ENCODE peak calls at places on chromosomes 4 and X, in four cellular contexts. R is K562, C is H1, F is HepG2. H is an unnamed sample.

GRCh38 chr4:156781852-156782251 is 189.7 kb downstream of the PDGFC start:
- DNase-seq in C (no peak), F (no peak), R (no peak), H (peak)

GRCh38 chr4:81085979-81086378 is 55.5 kb downstream of the BMP3 start:
- DNase-seq in F (no peak), C (no peak), R (no peak), H (no peak)

GRCh38 chr4:113971706-113972360 is 7.6 kb downstream of the ARSJ start:
- DNase-seq in F (no peak), R (no peak), C (no peak), H (no peak)

GRCh38 chr4:165207016-165207430 is 338 bp upstream of the KLHL2 start:
- DNase-seq in R (peak), F (no peak), C (no peak), H (no peak)

GRCh38 chr4:26267087-26267486 is 53.7 kb upstream of the RBPJ start:
- DNase-seq in C (no peak), F (no peak), R (no peak), H (no peak)

GRCh38 chr4:126762651-126763247 is 870.0 kb upstream of the INTU start:
- DNase-seq in C (no peak), R (no peak), F (no peak), H (no peak)

GRCh38 chrX:147779173-147779572 is 132.5 kb upstream of the FMR1 start:
- DNase-seq in R (no peak), F (no peak), C (no peak), H (no peak)

GRCh38 chr4:113300384-113301011 is 251.0 kb downstream of the ANK2 start:
- DNase-seq in F (peak), R (no peak), C (no peak), H (peak)

GRCh38 chrX:124501566-124501965 is 155.2 kb downstream of the SH2D1A start:
- DNase-seq in F (no peak), C (no peak), R (no peak), H (no peak)

GRCh38 chr4:145061325-145061920 is 36.6 kb downstream of the ANAPC10 start:
- DNase-seq in F (peak), C (no peak), R (peak), H (peak)

GRCh38 chrX:134013092-134013497 is 27.7 kb upstream of the GPC3 start:
- DNase-seq in R (no peak), C (no peak), F (no peak), H (no peak)

GRCh38 chr4:104494822-104495559 is at the start of gene CXXC4:
- DNase-seq in C (peak), F (peak), R (peak), H (peak)

GRCh38 chrX:46831620-46832327 is 5.1 kb upstream of the RP2 start:
- DNase-seq in R (no peak), F (no peak), C (no peak), H (no peak)
- TF ChIP-seq SRF in R (no peak), F (no peak), C (no peak), H (no peak)

GRCh38 chr4:1745165-1745564 is 23.8 kb downstream of the TACC3 start:
- DNase-seq in C (no peak), F (no peak), R (no peak), H (no peak)

GRCh38 chr4:1747603-1747967 is 26.3 kb downstream of the TACC3 start:
- DNase-seq in C (no peak), F (no peak), R (no peak), H (no peak)

GRCh38 chr4:1745697-1746096 is 24.4 kb downstream of the TACC3 start:
- DNase-seq in R (no peak), C (no peak), F (no peak), H (no peak)

GRCh38 chr4:1746919-1747602 is 25.7 kb downstream of the TACC3 start:
- DNase-seq in C (no peak), R (no peak), F (peak), H (no peak)

GRCh38 chr4:1746265-1746691 is 25.0 kb downstream of the TACC3 start:
- DNase-seq in F (peak), R (peak), C (peak), H (peak)
- TF ChIP-seq FOSL1 in F (no peak), R (no peak), C (no peak), H (no peak)

GRCh38 chrX:54198262-54198661 is 15.2 kb upstream of the FAM120C start:
- DNase-seq in R (no peak), F (no peak), C (no peak), H (no peak)
- TF ChIP-seq MAX in R (no peak), F (no peak), C (no peak), H (no peak)

GRCh38 chr4:29336851-29337250 is 1383.3 kb upstream of the PCDH7 start:
- DNase-seq in R (no peak), C (no peak), F (no peak), H (no peak)
- TF ChIP-seq SRF in R (no peak), C (no peak), F (no peak), H (no peak)

H was measured in HCT116.